ENCODE peak calls at places on chromosomes 4 and X, in four cellular contexts. One of them, this sample, is unnamed.
A peak's percentile ranks its signal among the peaks of the same experiment; 100 is the strongest.

GRCh38 chrX:88424071-88424470 is 323.0 kb upstream of the CPXCR1 start:
- DNase-seq in GM12878: no peak
- DNase-seq in K562: no peak
- DNase-seq in HL-60: no peak
- DNase-seq in this sample: no peak

GRCh38 chrX:150566734-150567182 is 1.7 kb upstream of the MTM1 start:
- DNase-seq in GM12878: no peak
- DNase-seq in K562: no peak
- DNase-seq in HL-60: no peak
- DNase-seq in this sample: no peak

GRCh38 chr4:99968330-99968729 is 18.3 kb upstream of the H2AZ1 start:
- DNase-seq in GM12878: no peak
- DNase-seq in K562: no peak
- DNase-seq in HL-60: no peak
- DNase-seq in this sample: no peak

GRCh38 chr4:78954048-78954666 is 14.9 kb upstream of the PAQR3 start:
- DNase-seq in GM12878: no peak
- DNase-seq in K562: peak; percentile 51
- DNase-seq in HL-60: peak; percentile 43
- DNase-seq in this sample: no peak

GRCh38 chr4:96936886-96937285 is 1097.0 kb downstream of the PDHA2 start:
- DNase-seq in GM12878: no peak
- DNase-seq in K562: no peak
- DNase-seq in HL-60: no peak
- DNase-seq in this sample: no peak

GRCh38 chr4:55612341-55612740 is 20.3 kb upstream of the PDCL2 start:
- DNase-seq in GM12878: no peak
- DNase-seq in K562: no peak
- DNase-seq in HL-60: no peak
- DNase-seq in this sample: no peak

GRCh38 chrX:103376979-103377324 is 614 bp downstream of the BEX3 start:
- DNase-seq in GM12878: no peak
- DNase-seq in K562: no peak
- DNase-seq in HL-60: no peak
- DNase-seq in this sample: no peak

GRCh38 chrX:132209527-132209926 is 9.7 kb downstream of the RAP2C start:
- DNase-seq in GM12878: no peak
- DNase-seq in K562: no peak
- DNase-seq in HL-60: peak; percentile 11
- DNase-seq in this sample: no peak

GRCh38 chrX:107506596-107507031 is 57.2 kb downstream of the FRMPD3 start:
- DNase-seq in GM12878: no peak
- DNase-seq in K562: no peak
- DNase-seq in HL-60: no peak
- DNase-seq in this sample: no peak

GRCh38 chr4:158624889-158625478 is 46.7 kb downstream of the C4orf46 start:
- DNase-seq in GM12878: peak; percentile 11
- DNase-seq in K562: peak; percentile 65
- DNase-seq in HL-60: peak; percentile 48
- DNase-seq in this sample: peak; percentile 15

GRCh38 chr4:74357965-74358364 is 7.0 kb upstream of the EREG start:
- DNase-seq in GM12878: no peak
- DNase-seq in K562: no peak
- DNase-seq in HL-60: no peak
- DNase-seq in this sample: no peak

GRCh38 chr4:118224239-118224829 is 128.5 kb downstream of the PRSS12 start:
- DNase-seq in GM12878: no peak
- DNase-seq in K562: peak; percentile 49
- DNase-seq in HL-60: peak; percentile 3
- DNase-seq in this sample: peak; percentile 1

GRCh38 chrX:56248492-56248891 is 16.3 kb downstream of the KLF8 start:
- DNase-seq in GM12878: peak; percentile 40
- DNase-seq in K562: peak; percentile 54
- DNase-seq in HL-60: peak; percentile 35
- DNase-seq in this sample: no peak

GRCh38 chrX:41275661-41276609 is 58.0 kb upstream of the DDX3X start:
- DNase-seq in GM12878: no peak
- DNase-seq in K562: peak; percentile 55
- DNase-seq in HL-60: peak; percentile 38
- DNase-seq in this sample: peak; percentile 48

GRCh38 chr4:168931215-168931650 is 78.8 kb downstream of the CBR4 start:
- DNase-seq in GM12878: no peak
- DNase-seq in K562: no peak
- DNase-seq in HL-60: no peak
- DNase-seq in this sample: no peak

GRCh38 chr4:130110760-130111159 is 1014.8 kb downstream of the C4orf33 start:
- DNase-seq in GM12878: no peak
- DNase-seq in K562: no peak
- DNase-seq in HL-60: no peak
- DNase-seq in this sample: no peak

GRCh38 chrX:154469880-154470279 is 9.2 kb downstream of the LAGE3 start:
- DNase-seq in GM12878: no peak
- DNase-seq in K562: no peak
- DNase-seq in HL-60: no peak
- DNase-seq in this sample: no peak

GRCh38 chrX:30643313-30643821 is 9.9 kb upstream of the GK start:
- DNase-seq in GM12878: no peak
- DNase-seq in K562: no peak
- DNase-seq in HL-60: peak; percentile 75
- DNase-seq in this sample: no peak

GRCh38 chrX:112670964-112671363 is 8.8 kb downstream of the LHFPL1 start:
- DNase-seq in GM12878: no peak
- DNase-seq in K562: no peak
- DNase-seq in HL-60: no peak
- DNase-seq in this sample: no peak

GRCh38 chrX:131729295-131729694 is 185.4 kb downstream of the OR13H1 start:
- DNase-seq in GM12878: peak; percentile 88
- DNase-seq in K562: no peak
- DNase-seq in HL-60: peak; percentile 87
- DNase-seq in this sample: no peak

GRCh38 chrX:140715787-140716186 is 6.2 kb downstream of the LINC00632 start:
- DNase-seq in GM12878: no peak
- DNase-seq in K562: no peak
- DNase-seq in HL-60: no peak
- DNase-seq in this sample: no peak

GRCh38 chrX:140709421-140709846 is at the start of gene LINC00632:
- DNase-seq in GM12878: no peak
- DNase-seq in K562: no peak
- DNase-seq in HL-60: no peak
- DNase-seq in this sample: no peak

GRCh38 chrX:140713174-140713539 is 3.6 kb downstream of the LINC00632 start:
- DNase-seq in GM12878: no peak
- DNase-seq in K562: no peak
- DNase-seq in HL-60: no peak
- DNase-seq in this sample: no peak

GRCh38 chrX:140710710-140711109 is 1.2 kb downstream of the LINC00632 start:
- DNase-seq in GM12878: no peak
- DNase-seq in K562: no peak
- DNase-seq in HL-60: no peak
- DNase-seq in this sample: no peak

GRCh38 chrX:140712413-140713173 is 3.0 kb downstream of the LINC00632 start:
- DNase-seq in GM12878: no peak
- DNase-seq in K562: no peak
- DNase-seq in HL-60: no peak
- DNase-seq in this sample: no peak
- TF ChIP-seq SPI1 in GM12878: no peak
- TF ChIP-seq SPI1 in K562: no peak
- TF ChIP-seq SPI1 in HL-60: no peak
- TF ChIP-seq SPI1 in this sample: no peak

DNA sequence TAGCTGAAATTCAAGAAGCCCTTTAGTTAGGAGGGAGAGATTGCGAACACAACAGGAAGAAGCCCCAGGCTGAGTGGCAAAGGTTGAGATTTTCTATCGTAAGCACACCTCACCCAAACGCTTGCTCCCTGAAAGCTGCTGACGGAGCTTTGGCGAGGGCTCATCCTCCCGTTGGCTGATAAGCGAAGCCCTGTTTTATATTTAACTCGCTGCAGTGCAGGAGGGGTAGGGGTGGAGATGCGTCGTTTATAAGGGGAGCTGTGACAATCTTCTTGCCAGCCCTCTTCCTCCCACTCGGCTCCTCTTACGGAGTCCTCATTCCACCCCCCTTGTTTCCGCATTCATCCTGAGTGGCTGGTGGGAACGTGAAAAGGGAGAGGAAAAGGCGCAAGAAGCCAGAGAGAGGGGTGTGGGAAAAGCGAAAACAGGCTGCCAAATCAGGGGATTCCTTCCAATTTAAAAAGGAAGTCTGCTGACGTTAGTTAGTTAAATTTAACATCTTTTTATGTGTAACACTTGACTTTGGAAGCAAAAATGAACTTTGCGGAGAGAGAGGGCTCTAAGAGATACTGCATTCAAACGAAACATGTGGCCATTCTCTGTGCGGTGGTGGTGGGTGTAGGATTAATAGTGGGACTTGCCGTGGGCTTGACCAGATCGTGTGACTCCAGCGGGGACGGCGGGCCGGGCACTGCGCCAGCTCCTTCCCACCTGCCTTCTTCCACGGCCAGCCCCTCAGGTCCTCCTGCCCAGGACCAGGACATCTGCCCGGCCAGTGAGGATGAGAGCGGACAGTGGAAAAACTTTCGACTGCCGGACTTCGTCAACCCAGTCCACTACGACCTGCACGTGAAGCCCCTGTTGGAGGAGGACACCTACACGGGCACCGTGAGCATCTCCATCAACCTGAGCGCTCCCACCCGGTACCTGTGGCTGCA is at the start of gene ENPEP:
- DNase-seq in GM12878: no peak
- DNase-seq in K562: no peak
- DNase-seq in HL-60: no peak
- DNase-seq in this sample: no peak
- TF ChIP-seq POLR2AphosphoS5 in GM12878: no peak
- TF ChIP-seq POLR2AphosphoS5 in K562: no peak
- TF ChIP-seq POLR2AphosphoS5 in HL-60: no peak
- TF ChIP-seq POLR2AphosphoS5 in this sample: no peak

DNA sequence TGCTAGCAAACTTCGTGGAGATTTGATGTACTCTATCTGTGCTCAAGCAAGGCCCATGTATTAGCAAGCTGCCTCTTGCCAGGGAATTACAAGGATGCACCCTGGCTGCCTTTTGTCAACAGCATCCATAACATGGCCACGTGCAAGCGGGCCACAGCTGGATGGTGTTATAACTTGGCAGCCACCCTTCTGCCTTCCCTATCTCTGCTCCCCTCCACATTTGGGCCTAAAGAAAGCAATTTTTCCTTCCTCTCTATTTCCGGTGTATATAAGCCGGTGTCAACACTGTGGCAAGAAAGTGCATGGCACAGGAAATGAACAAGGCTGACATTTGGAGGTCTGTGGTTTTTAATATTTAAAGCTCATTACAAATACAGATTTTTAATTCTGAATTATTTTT is 94.8 kb downstream of the CLNK start:
- DNase-seq in GM12878: no peak
- DNase-seq in K562: no peak
- DNase-seq in HL-60: no peak
- DNase-seq in this sample: no peak
- TF ChIP-seq SPI1 in GM12878: no peak
- TF ChIP-seq SPI1 in K562: no peak
- TF ChIP-seq SPI1 in HL-60: no peak
- TF ChIP-seq SPI1 in this sample: no peak

GRCh38 chrX:140504371-140505324 is at the start of gene SOX3:
- DNase-seq in GM12878: no peak
- DNase-seq in K562: no peak
- DNase-seq in HL-60: no peak
- DNase-seq in this sample: no peak
- TF ChIP-seq POLR2AphosphoS5 in GM12878: no peak
- TF ChIP-seq POLR2AphosphoS5 in K562: no peak
- TF ChIP-seq POLR2AphosphoS5 in HL-60: no peak
- TF ChIP-seq POLR2AphosphoS5 in this sample: no peak

DNA sequence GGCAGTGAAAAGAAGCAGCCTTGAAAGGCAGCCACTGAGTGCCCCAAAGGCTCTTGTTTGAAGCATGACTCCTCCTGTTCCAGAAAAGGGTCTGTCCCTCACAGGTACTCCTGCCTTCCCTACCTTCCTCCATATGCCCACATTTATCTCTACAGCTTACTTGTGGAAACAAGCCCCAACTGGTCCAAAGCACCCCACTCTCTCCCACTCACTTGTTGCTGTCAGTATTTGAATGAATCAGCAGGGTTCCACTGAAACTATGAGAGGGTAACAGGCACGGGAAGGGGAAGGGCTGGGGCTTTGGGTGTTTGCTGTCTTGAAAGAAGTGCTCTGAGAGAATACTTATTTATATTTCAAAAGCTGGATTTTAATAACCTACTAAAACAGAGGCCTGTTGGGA is 34.9 kb downstream of the GPR143 start:
- DNase-seq in GM12878: no peak
- DNase-seq in K562: no peak
- DNase-seq in HL-60: no peak
- DNase-seq in this sample: no peak
- TF ChIP-seq SPI1 in GM12878: no peak
- TF ChIP-seq SPI1 in K562: no peak
- TF ChIP-seq SPI1 in HL-60: no peak
- TF ChIP-seq SPI1 in this sample: no peak

DNA sequence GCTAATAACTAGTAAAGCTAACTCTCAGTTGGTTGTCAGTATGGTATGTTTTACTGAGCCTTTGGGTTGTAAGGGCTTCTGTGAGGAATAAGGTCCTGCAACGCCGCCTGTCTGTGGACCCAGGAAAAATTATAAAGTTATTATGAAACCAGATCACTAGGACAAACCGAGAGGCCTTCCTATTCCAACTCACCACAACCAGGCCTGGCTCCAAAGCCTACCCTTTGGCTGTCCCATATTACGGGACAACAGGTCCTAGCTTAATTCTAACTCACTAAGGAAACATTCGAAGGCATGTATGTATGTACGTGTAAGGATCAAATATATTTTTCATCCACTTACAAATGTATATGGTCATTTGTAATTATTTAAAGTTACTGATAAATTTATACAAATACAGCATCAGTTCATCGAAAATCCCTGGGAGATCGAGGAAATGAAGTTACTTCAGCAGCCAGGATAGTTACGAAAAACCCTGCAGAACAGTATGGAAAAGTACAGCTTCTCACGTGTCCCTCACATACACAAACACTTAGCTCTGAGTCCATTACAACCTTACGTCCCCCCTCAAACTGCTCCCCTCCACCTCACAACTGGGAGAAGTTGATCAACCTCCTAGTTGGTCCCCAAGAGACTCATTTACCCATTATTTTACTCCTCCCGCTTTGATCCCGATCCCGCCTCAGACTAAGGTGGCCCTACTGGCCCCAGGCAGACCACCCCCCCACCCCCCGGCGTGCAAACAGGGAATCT is 1.2 kb downstream of the ANKRD17 start:
- DNase-seq in GM12878: no peak
- DNase-seq in K562: peak; percentile 86
- DNase-seq in HL-60: peak; percentile 79
- DNase-seq in this sample: peak; percentile 5
- TF ChIP-seq POLR2AphosphoS5 in GM12878: peak; percentile 61
- TF ChIP-seq POLR2AphosphoS5 in K562: peak; percentile 31
- TF ChIP-seq POLR2AphosphoS5 in HL-60: no peak
- TF ChIP-seq POLR2AphosphoS5 in this sample: no peak

DNA sequence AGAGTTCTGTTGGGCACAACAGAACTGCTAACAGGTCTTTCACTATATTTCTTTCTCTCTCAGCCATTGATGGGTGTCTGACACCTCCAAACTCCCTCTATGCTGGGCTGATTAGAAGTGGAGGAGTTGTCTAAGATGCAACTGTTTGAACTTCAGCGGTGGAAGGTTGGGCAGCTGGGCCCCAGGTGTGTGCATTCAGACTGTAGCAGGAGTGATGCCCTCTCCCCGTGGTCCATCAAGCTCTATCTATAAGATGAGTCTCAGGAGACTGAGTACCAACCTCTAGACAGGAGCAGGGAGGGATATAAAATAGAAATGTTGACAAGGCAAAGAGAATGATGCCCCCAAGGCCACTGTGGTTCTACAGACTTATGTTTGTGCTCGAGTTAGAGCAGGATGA is 28.1 kb upstream of the CHRNA9 start:
- DNase-seq in GM12878: no peak
- DNase-seq in K562: no peak
- DNase-seq in HL-60: no peak
- DNase-seq in this sample: no peak
- TF ChIP-seq SPI1 in GM12878: no peak
- TF ChIP-seq SPI1 in K562: no peak
- TF ChIP-seq SPI1 in HL-60: no peak
- TF ChIP-seq SPI1 in this sample: no peak